ENCODE peak calls at places on chromosome 12, in eight cellular contexts. W is hepatocyte, P is GM23338, B is MM.1S, G is HCT116, D is GM23248, S is PC-3, O is neural progenitor cell. K is an unnamed sample. For H3K79me2, the result is how much of the 10 kb centered on the place peaks cover.

GRCh38 chr12:31591308-31591901 is 469 bp upstream of the DENND5B start:
- DNase-seq in W (peak), P (peak), B (no peak), G (no peak), D (peak), S (peak), O (peak), K (peak)

GRCh38 chr12:90124914-90125313 is 416.3 kb upstream of the ATP2B1 start:
- DNase-seq in W (no peak), P (no peak), B (peak), G (no peak), D (no peak), S (no peak), O (no peak), K (no peak)

GRCh38 chr12:84508943-84509342 is 403.7 kb downstream of the SLC6A15 start:
- DNase-seq in W (no peak), P (no peak), B (no peak), G (no peak), D (peak), S (no peak), O (no peak), K (no peak)

GRCh38 chr12:104358353-104359003 is 54.9 kb downstream of the EID3 start:
- DNase-seq in W (peak), P (peak), B (peak), G (peak), D (peak), S (peak), O (peak), K (peak)

GRCh38 chr12:104011265-104011664 is 38.7 kb downstream of the GLT8D2 start:
- DNase-seq in W (no peak), P (no peak), B (no peak), G (peak), D (peak), S (peak), O (no peak), K (no peak)

GRCh38 chr12:29591140-29592020 is 93.9 kb upstream of the OVCH1 start:
- DNase-seq in W (peak), P (peak), B (no peak), G (no peak), D (peak), S (no peak), O (peak), K (no peak)

GRCh38 chr12:122203301-122203967 is at the start of gene B3GNT4:
- DNase-seq in W (peak), P (peak), B (peak), G (peak), D (peak), S (peak), O (peak), K (no peak)

GRCh38 chr12:106296179-106296877 is 6.2 kb upstream of the TCP11L2 start:
- DNase-seq in W (peak), P (no peak), B (no peak), G (peak), D (peak), S (peak), O (no peak), K (no peak)

GRCh38 chr12:8033153-8034044 is 883 bp downstream of the FOXJ2 start:
- DNase-seq in W (peak), P (peak), B (peak), G (no peak), D (peak), S (peak), O (peak), K (peak)

GRCh38 chr12:11885261-11886038 is 185.3 kb upstream of the BCL2L14 start:
- DNase-seq in W (peak), P (no peak), B (no peak), G (no peak), D (peak), S (peak), O (no peak), K (no peak)

GRCh38 chr12:75995691-75996090 is 35.9 kb downstream of the PHLDA1 start:
- DNase-seq in W (no peak), P (no peak), B (no peak), G (no peak), D (no peak), S (peak), O (no peak), K (no peak)

GRCh38 chr12:114403044-114403689 is 2.8 kb downstream of the TBX5 start:
- DNase-seq in W (peak), P (peak), B (no peak), G (no peak), D (peak), S (no peak), O (peak), K (no peak)

GRCh38 chr12:108938247-108938924 is 58.5 kb downstream of the DAO start:
- DNase-seq in W (no peak), P (no peak), B (no peak), G (no peak), D (no peak), S (no peak), O (no peak), K (no peak)

GRCh38 chr12:65911321-65911720 is 87.0 kb downstream of the HMGA2 start:
- DNase-seq in W (peak), P (no peak), B (no peak), G (no peak), D (peak), S (peak), O (no peak), K (no peak)

GRCh38 chr12:90940872-90941499 is 14.0 kb downstream of the CCER1 start:
- DNase-seq in W (peak), P (peak), B (peak), G (peak), D (peak), S (peak), O (peak), K (peak)

GRCh38 chr12:5442251-5443006 is 10.5 kb downstream of the NTF3 start:
- DNase-seq in W (peak), P (peak), B (peak), G (peak), D (peak), S (peak), O (peak), K (peak)

GRCh38 chr12:85693093-85693665 is 143.0 kb downstream of the RASSF9 start:
- DNase-seq in W (no peak), P (no peak), B (no peak), G (no peak), D (no peak), S (no peak), O (no peak), K (no peak)

GRCh38 chr12:38585090-38585489 is 268.5 kb downstream of the ALG10B start:
- DNase-seq in W (no peak), P (no peak), B (no peak), G (no peak), D (no peak), S (peak), O (no peak), K (no peak)

GRCh38 chr12:80382254-80382653 is 61.8 kb upstream of the PTPRQ start:
- DNase-seq in W (no peak), P (no peak), B (no peak), G (no peak), D (no peak), S (no peak), O (no peak), K (no peak)

GRCh38 chr12:81888341-81888740 is 129.2 kb upstream of the PPFIA2 start:
- DNase-seq in W (no peak), P (peak), B (no peak), G (no peak), D (no peak), S (no peak), O (no peak), K (no peak)

GRCh38 chr12:78406776-78407335 is 457.7 kb upstream of the SYT1 start:
- DNase-seq in W (no peak), P (no peak), B (peak), G (no peak), D (no peak), S (no peak), O (no peak), K (peak)

GRCh38 chr12:14239935-14240872 is 125.3 kb upstream of the ATF7IP start:
- DNase-seq in W (peak), P (peak), B (peak), G (no peak), D (no peak), S (peak), O (no peak), K (peak)

GRCh38 chr12:30643366-30643765 is 52.3 kb downstream of the IPO8 start:
- DNase-seq in W (no peak), P (peak), B (no peak), G (no peak), D (peak), S (peak), O (no peak), K (no peak)

GRCh38 chr12:116140559-116140958 is 136.9 kb downstream of the MED13L start:
- DNase-seq in W (no peak), P (no peak), B (no peak), G (no peak), D (peak), S (no peak), O (no peak), K (no peak)

GRCh38 chr12:117538032-117538690 is 176.7 kb upstream of the NOS1 start:
- DNase-seq in W (no peak), P (no peak), B (no peak), G (no peak), D (no peak), S (peak), O (no peak), K (no peak)

GRCh38 chr12:70197362-70197744 is 45.9 kb upstream of the CNOT2 start:
- DNase-seq in W (no peak), P (no peak), B (no peak), G (no peak), D (peak), S (no peak), O (no peak), K (no peak)

GRCh38 chr12:122133192-122133950 is 40.6 kb downstream of the IL31 start:
- DNase-seq in W (no peak), P (peak), B (no peak), G (no peak), D (no peak), S (no peak), O (no peak), K (no peak)

GRCh38 chr12:96197503-96198272 is 3.5 kb downstream of the ELK3 start:
- DNase-seq in W (no peak), P (no peak), B (no peak), G (peak), D (peak), S (peak), O (no peak), K (no peak)

GRCh38 chr12:117792877-117793424 is 175.8 kb downstream of the KSR2 start:
- DNase-seq in W (no peak), P (no peak), B (no peak), G (no peak), D (no peak), S (no peak), O (no peak), K (no peak)

GRCh38 chr12:110247340-110248095 is 33.5 kb upstream of the ATP2A2 start:
- DNase-seq in W (peak), P (no peak), B (no peak), G (no peak), D (no peak), S (peak), O (no peak), K (no peak)

GRCh38 chr12:77120156-77120555 is 54.8 kb upstream of the E2F7 start:
- DNase-seq in W (no peak), P (no peak), B (no peak), G (peak), D (peak), S (peak), O (no peak), K (no peak)

GRCh38 chr12:102885043-102885932 is 31.8 kb downstream of the PAH start:
- DNase-seq in W (peak), P (no peak), B (no peak), G (no peak), D (no peak), S (no peak), O (peak), K (no peak)

GRCh38 chr12:89497467-89497866 is 27.1 kb downstream of the GALNT4 start:
- DNase-seq in W (no peak), P (no peak), B (no peak), G (no peak), D (no peak), S (no peak), O (no peak), K (no peak)

GRCh38 chr12:47739297-47739696 is 14.0 kb upstream of the ENDOU start:
- DNase-seq in W (no peak), P (no peak), B (no peak), G (no peak), D (no peak), S (no peak), O (no peak), K (no peak)

GRCh38 chr12:122724641-122725243 is 5.9 kb downstream of the HCAR1 start:
- DNase-seq in W (no peak), P (no peak), B (no peak), G (no peak), D (no peak), S (no peak), O (no peak), K (peak)

GRCh38 chr12:120795441-120796178 is 70.0 kb downstream of the ACADS start:
- DNase-seq in W (no peak), P (peak), B (no peak), G (no peak), D (no peak), S (no peak), O (no peak), K (no peak)

GRCh38 chr12:30515351-30515750 is 180.3 kb downstream of the IPO8 start:
- DNase-seq in W (peak), P (peak), B (no peak), G (peak), D (peak), S (peak), O (peak), K (peak)

DNA sequence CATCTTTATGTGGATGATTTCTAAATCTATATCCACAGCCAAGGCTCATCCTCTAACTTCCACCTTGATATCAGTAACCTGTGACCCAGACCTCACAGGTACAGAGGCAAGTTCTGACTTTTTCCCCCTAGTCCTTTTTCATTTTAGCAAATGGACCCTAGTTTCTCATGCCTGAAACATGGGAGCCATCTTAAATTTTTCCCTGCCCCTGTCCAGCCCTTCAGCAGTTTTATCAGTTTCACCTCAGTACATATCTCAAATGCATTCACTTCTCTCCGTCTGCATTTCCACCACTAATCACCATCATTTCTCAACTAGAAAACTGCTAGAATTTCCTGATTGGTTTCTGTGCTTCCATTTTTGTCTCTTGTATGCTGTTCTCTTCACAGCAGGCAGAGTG is 79.3 kb downstream of the DIP2B start:
- DNase-seq in W (no peak), P (no peak), B (no peak), G (no peak), D (no peak), S (no peak), O (no peak), K (no peak)
- H3K79me2 ChIP-seq in W (half or more), P (half or more), B (under half), G (half or more), D (half or more), S (half or more), O (half or more), K (under half)

GRCh38 chr12:67647251-67647546 is 1.3 kb upstream of the DYRK2 start:
- DNase-seq in W (no peak), P (peak), B (no peak), G (no peak), D (no peak), S (no peak), O (peak), K (no peak)
- TF ChIP-seq EZH2phosphoT487 in W (no peak), P (no peak), B (no peak), G (no peak), D (no peak), S (no peak), O (no peak), K (no peak)

DNA sequence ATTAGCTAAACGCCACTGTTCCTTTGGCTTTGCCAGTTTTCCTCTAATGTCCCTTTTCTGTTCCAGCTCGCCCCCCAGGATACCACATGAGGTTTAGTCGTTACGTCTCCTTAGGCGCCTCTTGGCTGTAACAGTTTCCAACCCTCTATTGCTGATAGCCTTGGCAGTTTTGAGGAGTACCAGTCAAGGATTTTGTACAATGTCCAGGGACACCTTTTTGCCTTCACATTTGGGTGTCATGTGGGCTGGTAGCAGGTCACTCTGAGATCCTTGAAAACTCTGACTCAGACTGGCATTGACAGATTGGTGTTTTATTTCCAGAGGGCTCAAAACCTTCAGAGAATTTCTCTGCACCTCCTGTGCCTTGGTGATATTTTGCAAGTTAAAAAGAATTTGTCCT is 14.1 kb downstream of the SH2B3 start:
- DNase-seq in W (no peak), P (no peak), B (no peak), G (no peak), D (no peak), S (no peak), O (no peak), K (no peak)
- H2AFZ ChIP-seq in W (no peak), P (no peak), B (no peak), G (no peak), D (no peak), S (no peak), O (no peak), K (no peak)

DNA sequence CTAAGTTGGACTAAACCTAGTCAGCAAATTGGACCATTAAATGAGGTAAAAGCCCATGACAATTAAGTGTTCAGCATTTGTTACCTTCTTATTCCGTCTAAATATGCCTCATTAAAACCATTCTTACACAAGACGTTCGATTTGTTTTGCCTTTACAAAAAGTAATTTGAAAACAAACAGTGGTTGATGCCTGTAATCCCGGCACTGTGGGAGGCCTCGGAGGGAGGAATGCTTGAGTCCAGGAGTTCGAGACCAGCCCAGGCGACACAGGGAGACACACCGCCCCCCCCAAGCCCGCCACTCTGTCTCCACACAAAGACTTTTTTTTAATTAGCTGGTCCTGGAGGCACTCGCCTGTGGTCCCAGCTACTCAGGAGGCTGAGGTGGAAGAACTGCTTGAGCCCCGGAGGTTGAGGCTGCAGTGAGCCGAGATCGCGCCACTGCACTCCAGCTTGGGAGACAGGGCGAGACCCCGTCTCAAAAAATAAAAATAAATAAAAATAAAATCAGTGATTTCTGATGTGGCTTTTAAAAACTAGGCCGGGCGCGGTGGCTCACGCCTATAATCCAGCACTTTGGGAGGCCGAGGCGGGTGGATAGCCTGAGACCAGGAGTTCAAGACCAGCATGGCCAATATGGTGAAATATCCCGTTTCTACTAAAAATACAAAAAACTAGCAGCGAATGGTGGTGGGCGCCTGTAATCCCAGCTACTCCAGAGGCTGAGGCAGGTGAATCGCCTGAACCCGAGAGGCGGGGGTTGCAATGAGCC is 856 bp upstream of the EIF4B start:
- DNase-seq in W (peak), P (peak), B (no peak), G (no peak), D (peak), S (no peak), O (peak), K (peak)
- H3K79me2 ChIP-seq in W (under half), P (under half), B (under half), G (half or more), D (half or more), S (half or more), O (half or more), K (half or more)

GRCh38 chr12:93500201-93500600 is 32.9 kb downstream of the MRPL42 start:
- DNase-seq in W (no peak), P (no peak), B (no peak), G (no peak), D (no peak), S (no peak), O (no peak), K (no peak)

GRCh38 chr12:93497456-93497855 is 30.1 kb downstream of the MRPL42 start:
- DNase-seq in W (no peak), P (no peak), B (no peak), G (no peak), D (no peak), S (no peak), O (no peak), K (no peak)

GRCh38 chr12:93500667-93501066 is 33.4 kb downstream of the MRPL42 start:
- DNase-seq in W (no peak), P (no peak), B (no peak), G (no peak), D (no peak), S (no peak), O (no peak), K (no peak)

GRCh38 chr12:93507151-93507550 is 39.8 kb downstream of the MRPL42 start:
- DNase-seq in W (no peak), P (no peak), B (peak), G (no peak), D (no peak), S (no peak), O (no peak), K (no peak)

DNA sequence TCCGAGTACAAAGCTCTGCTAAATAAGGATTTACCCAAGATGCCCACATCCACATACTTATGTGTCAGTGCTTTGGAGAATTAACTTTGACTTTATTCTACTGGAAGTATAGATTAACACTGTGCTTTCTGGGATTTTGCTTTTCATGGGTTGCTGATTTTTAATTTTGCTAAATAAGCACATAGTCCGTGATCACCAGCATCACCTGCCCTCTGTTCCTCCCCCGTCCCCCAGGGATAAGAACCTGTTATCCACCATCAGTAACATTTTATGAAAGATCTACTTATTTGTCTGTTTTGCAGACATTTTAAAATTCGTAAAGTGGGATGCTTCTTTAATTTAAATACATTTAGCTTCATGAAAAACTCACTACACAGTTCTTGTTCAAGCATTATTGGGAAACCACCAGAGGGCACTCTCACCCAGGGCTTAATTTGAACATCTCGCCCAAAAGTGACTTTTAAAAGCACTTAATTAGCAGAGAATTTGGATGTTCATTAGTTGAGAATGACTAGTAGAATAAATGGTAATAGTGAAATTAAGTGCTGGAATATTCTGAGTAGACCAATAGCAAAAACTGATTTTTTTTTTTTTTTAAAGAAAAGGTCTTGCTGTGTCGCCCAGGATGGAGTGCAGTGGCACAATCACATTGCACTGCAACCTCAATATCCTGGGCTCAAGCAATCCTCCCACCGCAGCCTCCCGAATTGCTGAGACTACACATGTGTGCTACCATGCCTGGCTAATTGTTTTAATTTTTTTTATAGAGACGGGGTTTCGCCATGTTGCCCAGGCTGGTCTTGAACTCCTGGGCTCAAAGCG is 35.7 kb downstream of the MRPL42 start:
- DNase-seq in W (peak), P (peak), B (peak), G (peak), D (peak), S (peak), O (peak), K (peak)
- TF ChIP-seq EZH2phosphoT487 in W (no peak), P (no peak), B (no peak), G (no peak), D (no peak), S (no peak), O (no peak), K (no peak)